ENCODE peak calls at places on chromosomes 11 and 22, in six cellular contexts. D is lower leg skin, A is transverse colon, Y is body of pancreas, M is IMR-90, T is stomach. W is an unnamed sample.

GRCh38 chr22:48554893-48555552 is 1272.7 kb downstream of the BRD1 start:
- DNase-seq in M (no peak), D (no peak), Y (no peak), T (no peak), A (no peak), W (no peak)

GRCh38 chr22:29831958-29832357 is 6.1 kb downstream of the ASCC2 start:
- DNase-seq in T (no peak), D (no peak), A (no peak), M (no peak), Y (no peak), W (no peak)

GRCh38 chr11:69418576-69419296 is 62.7 kb upstream of the LINC01488 start:
- DNase-seq in D (no peak), Y (no peak), T (no peak), A (no peak), M (no peak), W (no peak)

GRCh38 chr22:25884121-25884520 is 142.1 kb downstream of the MYO18B start:
- DNase-seq in A (no peak), Y (no peak), T (no peak), D (no peak), M (no peak), W (no peak)

GRCh38 chr11:71086687-71087258 is 165.6 kb downstream of the SHANK2 start:
- DNase-seq in A (no peak), D (no peak), Y (peak), M (peak), T (no peak), W (no peak)

GRCh38 chr11:16791494-16791961 is 53.1 kb downstream of the C11orf58 start:
- DNase-seq in T (no peak), M (peak), A (no peak), Y (no peak), D (peak), W (no peak)

GRCh38 chr22:36577019-36577418 is 48.1 kb upstream of the EIF3D start:
- DNase-seq in D (no peak), M (peak), T (no peak), A (no peak), Y (no peak), W (no peak)

GRCh38 chr22:19120829-19121630 is 1.2 kb downstream of the DGCR2 start:
- DNase-seq in D (no peak), M (peak), T (peak), Y (peak), A (peak), W (peak)

GRCh38 chr22:27996981-27997380 is 77.9 kb upstream of the PITPNB start:
- DNase-seq in T (no peak), M (no peak), A (no peak), D (no peak), Y (no peak), W (no peak)

GRCh38 chr22:47172771-47173534 is 410.5 kb downstream of the TBC1D22A start:
- DNase-seq in M (no peak), Y (peak), T (no peak), A (peak), D (no peak), W (peak)

GRCh38 chr11:69663326-69663725 is 11.8 kb downstream of the LTO1 start:
- DNase-seq in M (no peak), T (no peak), A (no peak), D (no peak), Y (no peak), W (no peak)

GRCh38 chr11:125807909-125808308 is 20.0 kb downstream of the PATE3 start:
- DNase-seq in M (peak), Y (no peak), T (no peak), D (no peak), A (no peak), W (no peak)

GRCh38 chr22:49863936-49864335 is 10.3 kb downstream of the ZBED4 start:
- DNase-seq in D (no peak), Y (no peak), M (no peak), T (no peak), A (peak), W (no peak)

GRCh38 chr11:5620606-5621521 is 3.9 kb upstream of the TRIM34 start:
- DNase-seq in T (no peak), A (no peak), Y (peak), M (peak), D (no peak), W (no peak)
- TF ChIP-seq POLR2A in T (no peak), A (no peak), Y (no peak), M (no peak), D (no peak), W (no peak)

GRCh38 chr11:132853886-132854285 is 678.4 kb downstream of the OPCML start:
- DNase-seq in A (no peak), T (no peak), D (no peak), Y (no peak), M (no peak), W (no peak)

GRCh38 chr11:132848336-132848735 is 684.0 kb downstream of the OPCML start:
- DNase-seq in D (no peak), T (no peak), Y (no peak), A (no peak), M (peak), W (no peak)

GRCh38 chr11:132852361-132852760 is 679.9 kb downstream of the OPCML start:
- DNase-seq in D (no peak), Y (no peak), T (no peak), A (no peak), M (no peak), W (no peak)

GRCh38 chr11:132851247-132851646 is 681.1 kb downstream of the OPCML start:
- DNase-seq in A (no peak), T (no peak), M (no peak), D (no peak), Y (no peak), W (no peak)

GRCh38 chr11:132850106-132850505 is 682.2 kb downstream of the OPCML start:
- DNase-seq in T (no peak), M (no peak), A (no peak), Y (no peak), D (no peak), W (no peak)
- TF ChIP-seq POLR2A in T (no peak), M (no peak), A (no peak), Y (no peak), D (no peak), W (no peak)

DNA sequence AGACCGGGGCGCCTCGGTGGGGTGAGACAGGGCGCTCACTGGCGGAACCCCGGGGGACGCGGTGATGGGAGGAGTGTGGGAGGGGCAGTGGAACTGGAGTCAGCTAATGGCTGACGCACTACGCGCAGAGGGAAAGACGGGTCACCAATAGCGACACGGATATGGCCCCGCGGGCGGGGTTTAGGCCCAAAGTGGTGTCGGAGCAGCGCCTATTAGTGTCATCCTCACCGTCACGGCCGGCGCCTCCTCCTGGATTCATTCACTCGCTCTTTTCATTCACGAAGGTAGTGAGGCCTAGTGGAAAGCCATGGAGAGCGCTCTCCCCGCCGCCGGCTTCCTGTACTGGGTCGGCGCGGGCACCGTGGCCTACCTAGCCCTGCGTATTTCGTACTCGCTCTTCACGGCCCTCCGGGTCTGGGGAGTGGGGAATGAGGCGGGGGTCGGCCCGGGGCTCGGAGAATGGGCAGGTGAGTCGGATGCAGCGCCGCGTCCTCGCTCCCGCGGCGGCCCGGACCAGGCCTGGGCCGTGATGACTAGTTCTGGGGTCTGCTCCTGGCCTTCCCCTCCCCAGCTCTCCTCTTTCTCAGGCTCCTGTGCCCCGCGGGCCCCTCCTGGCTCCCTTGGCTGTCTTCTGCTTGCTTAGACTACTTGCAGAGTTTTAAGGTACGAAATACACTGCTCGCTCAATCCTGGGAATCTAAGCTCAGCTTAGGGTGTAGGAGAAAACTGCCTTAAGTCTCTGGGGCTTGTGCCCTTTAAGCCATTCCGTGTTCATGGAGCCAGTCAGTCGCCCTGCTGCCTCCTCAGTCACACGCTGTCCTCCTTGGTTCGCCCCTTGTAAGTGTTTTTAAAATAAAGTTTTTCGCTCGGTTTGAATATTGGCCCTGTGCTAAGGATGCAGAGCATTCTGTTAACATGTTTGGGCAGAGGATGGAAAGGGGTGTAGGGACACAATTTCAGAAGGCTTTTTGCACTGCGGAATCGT is at the start of gene HSD17B12:
- DNase-seq in M (peak), A (peak), D (peak), Y (peak), T (peak), W (peak)
- TF ChIP-seq POLR2A in M (peak), A (peak), D (peak), Y (peak), T (no peak), W (peak)

DNA sequence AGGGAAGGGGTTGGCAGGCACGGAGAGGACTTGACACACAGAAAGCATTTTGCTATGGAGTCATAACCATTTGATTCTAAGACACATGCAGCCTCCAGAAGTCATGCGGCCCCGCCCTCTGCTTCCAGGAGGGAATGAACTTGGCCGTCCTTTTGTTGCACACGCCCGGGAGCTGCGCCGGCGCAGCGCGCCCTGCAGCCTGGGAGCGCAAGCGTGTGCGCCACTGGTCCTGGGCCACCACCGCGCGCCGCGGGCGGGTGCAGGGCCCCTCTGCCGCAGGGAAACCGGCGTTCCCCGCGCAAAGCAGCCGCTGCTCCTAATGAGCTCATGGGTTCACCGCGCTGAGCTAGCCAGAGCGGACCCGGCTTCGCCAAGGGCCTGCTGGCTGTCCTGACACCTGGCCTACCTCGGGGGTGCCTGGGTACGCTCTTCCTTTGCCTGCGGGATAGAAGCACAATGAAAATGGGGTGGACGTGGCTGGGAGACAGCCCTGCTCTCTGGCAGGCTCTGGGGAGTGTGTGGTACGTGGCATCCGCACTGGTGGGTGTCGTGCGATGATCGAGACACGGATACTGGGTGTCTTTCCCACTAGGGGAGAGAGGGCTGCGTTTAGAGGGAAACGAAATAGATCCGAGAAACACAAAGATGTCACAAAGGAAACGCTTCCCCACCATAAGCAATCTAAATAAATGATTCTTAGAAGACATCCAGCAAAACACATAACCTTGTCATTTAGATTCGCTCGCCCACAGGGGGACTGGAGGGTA is 669 bp downstream of the MICAL3 start:
- DNase-seq in M (peak), A (peak), T (peak), D (peak), Y (peak), W (peak)
- TF ChIP-seq POLR2A in M (no peak), A (peak), T (no peak), D (no peak), Y (peak), W (no peak)

DNA sequence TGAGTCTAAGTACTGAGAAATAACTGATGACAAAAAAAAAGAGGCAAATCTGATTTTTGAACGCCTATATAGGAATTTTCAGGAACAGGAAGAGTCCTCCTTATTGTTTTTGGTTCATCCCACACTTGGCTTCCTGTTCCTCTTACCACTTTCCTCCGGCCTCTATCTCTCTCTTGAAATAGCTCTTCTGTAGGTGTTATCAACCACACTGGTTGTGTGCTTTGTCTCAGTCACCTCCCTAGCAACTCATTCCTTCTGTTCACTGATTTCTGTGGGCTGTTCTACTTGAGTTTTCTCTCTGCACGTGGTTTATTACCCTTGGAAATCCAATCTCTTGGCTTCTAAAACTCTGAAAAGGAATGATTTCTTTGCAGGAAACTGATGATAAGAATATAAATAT is 78.7 kb upstream of the C11orf87 start:
- DNase-seq in A (no peak), T (no peak), Y (no peak), D (no peak), M (no peak), W (no peak)
- TF ChIP-seq POLR2A in A (no peak), T (no peak), Y (no peak), D (no peak), M (no peak), W (no peak)

DNA sequence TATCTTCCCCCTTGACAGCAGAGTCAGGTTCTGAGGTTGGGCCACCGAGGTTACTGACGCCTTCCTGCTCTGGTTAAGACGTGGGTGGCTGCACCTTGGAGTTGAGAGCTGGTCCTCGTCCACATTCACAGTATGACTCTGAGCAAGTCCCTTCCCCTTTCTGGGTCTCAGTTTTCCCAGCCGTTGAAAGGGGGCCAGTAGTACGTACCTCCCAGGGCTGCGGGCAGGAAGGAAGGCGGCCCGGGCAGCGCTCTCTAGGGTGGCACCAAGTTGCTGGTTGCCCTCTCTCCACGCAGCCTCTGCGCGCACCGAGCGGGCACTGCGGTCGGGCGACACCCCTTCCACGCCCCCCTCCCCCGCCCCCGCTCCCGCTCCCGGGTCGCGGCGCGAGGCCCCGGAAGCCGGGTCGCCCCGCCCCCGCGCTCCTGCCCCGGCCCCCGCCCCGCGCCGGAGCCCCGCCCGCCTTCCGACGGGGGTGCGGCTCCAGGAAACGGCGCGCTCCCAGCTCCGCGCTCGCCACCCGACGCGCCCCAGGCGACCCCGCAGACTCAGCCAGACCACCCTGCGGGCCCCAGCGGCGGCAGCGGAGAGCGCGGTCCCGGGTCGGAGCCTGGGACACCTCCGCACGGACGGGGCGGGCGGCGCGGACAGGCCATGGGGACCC is at the start of gene EHBP1L1:
- DNase-seq in D (no peak), Y (peak), M (peak), T (peak), A (peak), W (peak)
- TF ChIP-seq POLR2A in D (no peak), Y (peak), M (no peak), T (no peak), A (peak), W (peak)

GRCh38 chr22:46106279-46107022 is 43.9 kb upstream of the PPARA start:
- DNase-seq in Y (no peak), T (no peak), A (no peak), D (no peak), M (no peak), W (no peak)

GRCh38 chr22:46107753-46108563 is 42.4 kb upstream of the PPARA start:
- DNase-seq in D (no peak), Y (no peak), T (no peak), M (no peak), A (no peak), W (no peak)

GRCh38 chr22:46108564-46109473 is 41.5 kb upstream of the PPARA start:
- DNase-seq in Y (peak), D (no peak), T (peak), M (peak), A (peak), W (no peak)

GRCh38 chr22:46105494-46106278 is 44.6 kb upstream of the PPARA start:
- DNase-seq in M (peak), T (peak), A (peak), D (no peak), Y (peak), W (no peak)

DNA sequence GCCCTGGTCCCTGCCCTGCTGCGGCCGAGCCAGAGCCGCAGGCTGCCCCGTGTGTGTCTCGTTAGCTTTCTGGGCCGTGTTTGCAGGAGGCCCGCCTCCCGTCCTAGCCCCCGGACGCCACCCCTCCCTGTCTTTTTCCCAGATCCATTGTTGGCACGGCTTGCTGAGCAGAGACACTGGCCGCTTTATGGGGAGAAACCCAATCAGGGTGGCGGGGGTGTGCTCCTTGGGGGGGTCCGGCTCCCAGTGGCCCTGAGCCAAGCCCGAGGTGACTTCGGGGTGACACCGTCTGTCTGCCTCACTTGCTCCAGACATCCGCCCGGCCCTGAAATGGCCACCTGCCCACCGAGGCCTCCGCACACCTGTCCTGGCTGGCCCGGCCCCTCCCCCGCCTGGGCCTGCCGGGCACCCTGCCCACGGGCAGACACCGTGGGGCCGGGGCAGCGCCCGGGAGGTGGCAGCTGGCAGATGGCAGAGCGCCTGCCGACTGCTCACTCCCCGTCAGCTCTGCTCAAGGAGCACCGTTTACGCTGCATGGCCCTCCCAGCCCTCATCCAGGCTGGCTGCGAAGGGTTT is 43.1 kb upstream of the PPARA start:
- DNase-seq in M (no peak), A (peak), T (peak), D (no peak), Y (peak), W (peak)
- TF ChIP-seq POLR2A in M (no peak), A (no peak), T (no peak), D (no peak), Y (peak), W (no peak)

W was measured in heart left ventricle.